ENCODE peak calls at places on chromosomes 7 and 10, in five cellular contexts. R, P, L, X and Z are unnamed samples.

GRCh38 chr7:22251284-22251683 is 105.7 kb downstream of the RAPGEF5 start:
- DNase-seq in R (no peak), P (no peak), L (no peak), X (peak), Z (no peak)

GRCh38 chr7:44415047-44415446 is 75.4 kb downstream of the NUDCD3 start:
- DNase-seq in R (no peak), P (no peak), L (no peak), X (no peak), Z (peak)

GRCh38 chr10:62996925-62997324 is 136.2 kb upstream of the NRBF2 start:
- DNase-seq in R (no peak), P (no peak), L (no peak), X (no peak), Z (no peak)

GRCh38 chr7:39406464-39406863 is 159.7 kb upstream of the YAE1 start:
- DNase-seq in R (no peak), P (no peak), L (no peak), X (no peak), Z (no peak)

GRCh38 chr7:41855798-41856197 is 152.9 kb upstream of the INHBA start:
- DNase-seq in R (peak), P (no peak), L (no peak), X (no peak), Z (no peak)

GRCh38 chr10:61350068-61350467 is 103.1 kb downstream of the TMEM26 start:
- DNase-seq in R (no peak), P (no peak), L (no peak), X (no peak), Z (no peak)

GRCh38 chr7:27115161-27116018 is 12.9 kb upstream of the HOXA2 start:
- DNase-seq in R (peak), P (no peak), L (peak), X (peak), Z (no peak)

GRCh38 chr10:73584737-73585136 is 6.4 kb downstream of the USP54 start:
- DNase-seq in R (no peak), P (no peak), L (no peak), X (no peak), Z (no peak)

GRCh38 chr10:71975087-71975890 is 11.1 kb downstream of the CHST3 start:
- DNase-seq in R (no peak), P (no peak), L (no peak), X (no peak), Z (no peak)

GRCh38 chr7:130962109-130962508 is 228.1 kb upstream of the KLF14 start:
- DNase-seq in R (no peak), P (no peak), L (no peak), X (no peak), Z (no peak)

GRCh38 chr10:105797234-105797890 is 1156.3 kb downstream of the SORCS3 start:
- DNase-seq in R (no peak), P (peak), L (no peak), X (no peak), Z (peak)

GRCh38 chr10:27747096-27747451 is 1.5 kb upstream of the MKX start:
- DNase-seq in R (no peak), P (no peak), L (no peak), X (peak), Z (no peak)

GRCh38 chr10:125149278-125150047 is 10.9 kb downstream of the CTBP2 start:
- DNase-seq in R (peak), P (peak), L (peak), X (peak), Z (no peak)

GRCh38 chr7:95092332-95092731 is 184.9 kb downstream of the PPP1R9A start:
- DNase-seq in R (no peak), P (no peak), L (no peak), X (no peak), Z (no peak)

GRCh38 chr7:27863866-27864265 is 123.9 kb downstream of the TAX1BP1 start:
- DNase-seq in R (no peak), P (peak), L (no peak), X (peak), Z (no peak)

GRCh38 chr10:71804067-71804466 is 30.7 kb upstream of the VSIR start:
- DNase-seq in R (no peak), P (no peak), L (no peak), X (no peak), Z (no peak)

GRCh38 chr10:73744690-73744994 is 470 bp downstream of the SEC24C start:
- DNase-seq in R (peak), P (peak), L (peak), X (no peak), Z (no peak)

GRCh38 chr7:56115852-56116538 is at the start of gene NUPR2:
- DNase-seq in R (no peak), P (no peak), L (no peak), X (no peak), Z (no peak)

GRCh38 chr10:22554481-22555182 is 159.7 kb downstream of the PIP4K2A start:
- DNase-seq in R (peak), P (peak), L (peak), X (no peak), Z (no peak)

GRCh38 chr10:105183506-105183905 is 542.4 kb downstream of the SORCS3 start:
- DNase-seq in R (no peak), P (no peak), L (no peak), X (no peak), Z (no peak)

GRCh38 chr10:79344502-79345195 is 2.6 kb upstream of the PPIF start:
- DNase-seq in R (no peak), P (no peak), L (peak), X (no peak), Z (no peak)

GRCh38 chr7:34315032-34315431 is 343.0 kb upstream of the NPSR1 start:
- DNase-seq in R (peak), P (peak), L (no peak), X (no peak), Z (no peak)

GRCh38 chr7:116793795-116794360 is 68.5 kb upstream of the CAPZA2 start:
- DNase-seq in R (no peak), P (no peak), L (no peak), X (no peak), Z (no peak)

GRCh38 chr10:123044391-123044790 is 35.6 kb downstream of the ACADSB start:
- DNase-seq in R (peak), P (no peak), L (no peak), X (no peak), Z (no peak)

GRCh38 chr10:114649217-114649906 is 8.7 kb downstream of the ABLIM1 start:
- DNase-seq in R (no peak), P (no peak), L (no peak), X (no peak), Z (no peak)

GRCh38 chr7:41869596-41869995 is 166.7 kb upstream of the INHBA start:
- DNase-seq in R (peak), P (no peak), L (no peak), X (no peak), Z (no peak)

GRCh38 chr7:2494191-2495130 is 18.3 kb upstream of the GRIFIN start:
- DNase-seq in R (no peak), P (no peak), L (no peak), X (no peak), Z (no peak)

GRCh38 chr10:132508497-132509443 is 28.8 kb upstream of the INPP5A start:
- DNase-seq in R (no peak), P (no peak), L (peak), X (peak), Z (no peak)
- TF ChIP-seq CTCF in R (no peak), P (peak), L (no peak), X (no peak), Z (no peak)

GRCh38 chr7:121180436-121181063 is 148.2 kb upstream of the WNT16 start:
- DNase-seq in R (no peak), P (no peak), L (no peak), X (no peak), Z (no peak)
- H3K4me3 ChIP-seq in R (no peak), P (no peak), L (no peak), X (no peak), Z (no peak)

GRCh38 chr7:129295015-129295423 is 70.2 kb downstream of the AHCYL2 start:
- DNase-seq in R (peak), P (peak), L (no peak), X (no peak), Z (peak)

GRCh38 chr7:129299889-129300288 is 75.1 kb downstream of the AHCYL2 start:
- DNase-seq in R (no peak), P (no peak), L (no peak), X (no peak), Z (no peak)

GRCh38 chr7:129292861-129293260 is 68.0 kb downstream of the AHCYL2 start:
- DNase-seq in R (no peak), P (no peak), L (no peak), X (no peak), Z (no peak)

GRCh38 chr7:129298268-129298893 is 73.6 kb downstream of the AHCYL2 start:
- DNase-seq in R (peak), P (peak), L (peak), X (peak), Z (no peak)
- TF ChIP-seq CTCF in R (peak), P (peak), L (peak), X (peak), Z (peak)

GRCh38 chr10:88194961-88195367 is 331.5 kb downstream of the PTEN start:
- DNase-seq in R (peak), P (no peak), L (no peak), X (no peak), Z (no peak)
- H3K4me3 ChIP-seq in R (no peak), P (no peak), L (no peak), X (no peak), Z (no peak)

GRCh38 chr10:11318812-11319598 is 292.4 kb downstream of the USP6NL start:
- DNase-seq in R (no peak), P (no peak), L (no peak), X (no peak), Z (no peak)
- TF ChIP-seq CTCF in R (no peak), P (no peak), L (no peak), X (peak), Z (peak)

DNA sequence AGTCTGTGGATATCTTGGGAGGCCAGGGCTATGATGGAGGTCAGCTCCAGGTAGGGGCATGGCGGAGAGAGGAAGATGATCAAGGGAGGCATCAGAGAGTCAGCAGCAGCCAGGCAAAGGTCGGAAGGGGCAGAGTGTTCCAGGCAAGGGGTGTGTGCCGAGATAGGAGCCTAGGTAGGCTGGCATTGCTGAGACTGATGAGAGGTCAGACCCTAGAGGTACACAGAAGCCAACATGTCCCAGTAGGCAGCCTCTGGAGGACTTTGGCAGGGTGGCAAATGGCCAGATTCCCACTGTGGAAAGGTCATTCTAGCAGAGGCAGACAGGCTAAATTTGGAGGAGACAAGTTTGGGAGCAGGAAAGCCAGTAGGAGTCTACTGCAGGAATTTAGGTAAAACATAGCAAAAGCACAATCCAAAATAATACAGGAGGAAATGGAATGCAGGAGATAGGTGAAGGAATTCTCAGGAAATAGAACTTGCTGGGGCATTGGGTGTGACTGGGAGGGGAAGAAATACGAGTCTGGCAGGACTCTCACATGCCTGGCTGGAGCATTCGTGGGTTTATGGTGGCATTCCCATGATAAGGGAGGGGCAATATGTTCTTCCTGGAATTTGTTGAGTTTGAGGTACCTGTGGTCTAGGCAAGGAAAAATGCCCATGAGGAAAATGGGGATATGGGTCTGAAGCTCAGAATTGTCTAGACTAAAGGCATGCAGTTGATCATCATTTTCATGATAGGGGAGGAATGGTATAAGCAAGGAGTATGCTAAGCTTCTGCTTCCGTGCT is 25.7 kb downstream of the TMEM176A start:
- DNase-seq in R (no peak), P (no peak), L (peak), X (no peak), Z (no peak)
- H3K4me3 ChIP-seq in R (no peak), P (no peak), L (peak), X (no peak), Z (no peak)

DNA sequence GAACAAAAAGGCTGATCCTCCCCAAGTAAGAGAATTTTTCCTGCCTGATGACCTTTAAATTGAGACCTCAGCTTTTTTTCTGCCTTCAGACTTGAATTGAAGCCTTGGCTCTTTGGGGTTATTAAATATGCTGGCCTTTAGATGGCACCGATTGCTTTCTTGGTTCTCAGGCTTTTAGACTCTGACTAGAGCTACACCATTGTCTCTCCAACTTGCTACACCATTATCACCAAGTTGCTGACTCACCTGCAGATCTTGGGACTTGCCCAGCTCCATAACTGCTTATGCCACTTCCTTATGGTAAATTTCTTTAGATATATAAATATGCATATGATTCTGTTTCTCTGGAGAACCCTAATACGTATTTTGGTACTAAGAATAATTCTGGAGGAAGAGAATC is 3.1 kb upstream of the ABCA13 start:
- DNase-seq in R (peak), P (peak), L (no peak), X (no peak), Z (peak)
- TF ChIP-seq CTCF in R (peak), P (peak), L (no peak), X (no peak), Z (no peak)

GRCh38 chr7:127976722-127977121 is 54.5 kb downstream of the LRRC4 start:
- DNase-seq in R (no peak), P (no peak), L (no peak), X (no peak), Z (no peak)
- H3K4me3 ChIP-seq in R (no peak), P (no peak), L (no peak), X (no peak), Z (no peak)

GRCh38 chr10:29243750-29244149 is 45.1 kb upstream of the LYZL1 start:
- DNase-seq in R (no peak), P (no peak), L (no peak), X (peak), Z (no peak)
- TF ChIP-seq CTCF in R (peak), P (peak), L (no peak), X (peak), Z (peak)

GRCh38 chr10:18144928-18145327 is 4.7 kb downstream of the CACNB2 start:
- DNase-seq in R (peak), P (no peak), L (peak), X (no peak), Z (no peak)
- H3K4me3 ChIP-seq in R (no peak), P (no peak), L (no peak), X (no peak), Z (no peak)